ENCODE peak calls at places on chromosomes 3 and 15, in ten cellular contexts. D is mesendoderm, Q is GM23248, S is colonic mucosa, K is astrocyte, A is fibroblast of lung, O is IMR-90, F is neuronal stem cell, M is SK-N-SH, Y is HepG2. J is an unnamed sample.

GRCh38 chr3:187352581-187353575 is 15.3 kb upstream of the RTP4 start:
- DNase-seq in D (peak; percentile 90), Q (peak; percentile 10), S (peak; percentile 47), K (peak; percentile 31), A (peak; percentile 42), O (peak; percentile 7), F (no peak), M (no peak), Y (no peak), J (no peak)

GRCh38 chr3:23806322-23807160 is 786 bp downstream of the UBE2E1 start:
- DNase-seq in D (no peak), Q (peak; percentile 44), S (peak; percentile 37), K (no peak), A (peak; percentile 9), O (no peak), F (peak; percentile 41), M (peak; percentile 80), Y (no peak), J (peak; percentile 81)

GRCh38 chr15:56042982-56043980 is 49.9 kb upstream of the NEDD4 start:
- DNase-seq in D (no peak), Q (no peak), S (no peak), K (no peak), A (no peak), O (no peak), F (no peak), M (no peak), Y (peak; percentile 52), J (no peak)

GRCh38 chr15:52232327-52232726 is 41.1 kb upstream of the GNB5 start:
- DNase-seq in D (no peak), Q (peak; percentile 19), S (no peak), K (no peak), A (no peak), O (no peak), F (no peak), M (no peak), Y (no peak), J (no peak)

GRCh38 chr3:152458725-152459515 is 190.2 kb downstream of the MBNL1 start:
- DNase-seq in D (no peak), Q (peak; percentile 23), S (no peak), K (peak; percentile 58), A (peak; percentile 64), O (peak; percentile 29), F (no peak), M (no peak), Y (no peak), J (no peak)

GRCh38 chr3:139540686-139541085 is 1.1 kb upstream of the RBP1 start:
- DNase-seq in D (peak; percentile 32), Q (no peak), S (no peak), K (no peak), A (no peak), O (no peak), F (no peak), M (peak; percentile 46), Y (no peak), J (peak; percentile 61)

GRCh38 chr15:101625980-101626379 is 26.2 kb downstream of the TM2D3 start:
- DNase-seq in D (no peak), Q (peak; percentile 60), S (no peak), K (no peak), A (no peak), O (peak; percentile 25), F (no peak), M (no peak), Y (no peak), J (no peak)

GRCh38 chr15:43250785-43251184 is 15.9 kb downstream of the TGM5 start:
- DNase-seq in D (no peak), Q (no peak), S (no peak), K (no peak), A (no peak), O (no peak), F (no peak), M (no peak), Y (no peak), J (no peak)

GRCh38 chr15:66115568-66116206 is 137.9 kb downstream of the MEGF11 start:
- DNase-seq in D (peak; percentile 58), Q (no peak), S (peak; percentile 25), K (no peak), A (no peak), O (no peak), F (no peak), M (no peak), Y (no peak), J (peak; percentile 57)

GRCh38 chr15:80615783-80616391 is 79.2 kb upstream of the ABHD17C start:
- DNase-seq in D (no peak), Q (peak; percentile 89), S (peak; percentile 73), K (peak; percentile 39), A (peak; percentile 54), O (peak; percentile 66), F (no peak), M (peak; percentile 59), Y (peak; percentile 87), J (no peak)

GRCh38 chr15:67839358-67839928 is 402 bp downstream of the RNU6-1 start:
- DNase-seq in D (peak; percentile 66), Q (peak; percentile 69), S (peak; percentile 47), K (peak; percentile 28), A (peak; percentile 32), O (peak; percentile 27), F (no peak), M (peak; percentile 76), Y (peak; percentile 40), J (peak; percentile 68)

GRCh38 chr3:187744169-187745151 is 808 bp downstream of the BCL6 start:
- DNase-seq in D (peak; percentile 72), Q (peak; percentile 69), S (peak; percentile 62), K (peak; percentile 33), A (peak; percentile 59), O (peak; percentile 49), F (no peak), M (peak; percentile 61), Y (no peak), J (peak; percentile 76)

DNA sequence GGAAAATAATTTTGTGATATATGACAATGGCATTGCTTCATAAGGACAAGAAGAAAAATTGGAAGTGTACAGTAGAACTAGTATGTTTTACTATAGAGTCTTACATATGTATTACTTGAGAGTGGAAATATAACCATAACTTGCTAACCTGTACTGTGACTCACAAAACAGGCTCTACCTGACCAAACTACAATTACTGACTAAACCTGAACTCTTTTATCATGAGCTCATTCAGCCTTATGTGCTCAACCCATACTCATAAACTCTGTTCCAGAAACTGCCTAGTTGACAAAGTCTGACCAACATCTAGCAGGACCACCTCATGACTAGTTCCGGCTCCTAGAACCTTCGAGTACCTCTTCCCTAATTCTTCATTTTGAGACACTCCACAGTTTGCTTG is 6.3 kb downstream of the CDIN1 start:
- DNase-seq in D (no peak), Q (no peak), S (no peak), K (no peak), A (no peak), O (no peak), F (no peak), M (no peak), Y (no peak), J (no peak)
- H3K27ac ChIP-seq in D (no peak overlapping the region), Q (no peak overlapping the region), S (no peak overlapping the region), K (no peak overlapping the region), A (no peak overlapping the region), O (no peak overlapping the region), F (no peak overlapping the region), M (no peak overlapping the region), Y (no peak overlapping the region), J (no peak overlapping the region)

GRCh38 chr3:185930393-185931107 is 7.3 kb downstream of the TRA2B start:
- DNase-seq in D (no peak), Q (peak; percentile 59), S (no peak), K (peak; percentile 40), A (peak; percentile 55), O (peak; percentile 57), F (no peak), M (no peak), Y (no peak), J (peak; percentile 15)
- H3K9ac ChIP-seq in D (no peak overlapping the region), Q (peak overlapping the region; percentile 100), S (no peak overlapping the region), K (peak overlapping the region; percentile 21), A (no peak overlapping the region), O (no peak overlapping the region), F (no peak overlapping the region), M (no peak overlapping the region), Y (no peak overlapping the region), J (peak overlapping the region; percentile 99)

DNA sequence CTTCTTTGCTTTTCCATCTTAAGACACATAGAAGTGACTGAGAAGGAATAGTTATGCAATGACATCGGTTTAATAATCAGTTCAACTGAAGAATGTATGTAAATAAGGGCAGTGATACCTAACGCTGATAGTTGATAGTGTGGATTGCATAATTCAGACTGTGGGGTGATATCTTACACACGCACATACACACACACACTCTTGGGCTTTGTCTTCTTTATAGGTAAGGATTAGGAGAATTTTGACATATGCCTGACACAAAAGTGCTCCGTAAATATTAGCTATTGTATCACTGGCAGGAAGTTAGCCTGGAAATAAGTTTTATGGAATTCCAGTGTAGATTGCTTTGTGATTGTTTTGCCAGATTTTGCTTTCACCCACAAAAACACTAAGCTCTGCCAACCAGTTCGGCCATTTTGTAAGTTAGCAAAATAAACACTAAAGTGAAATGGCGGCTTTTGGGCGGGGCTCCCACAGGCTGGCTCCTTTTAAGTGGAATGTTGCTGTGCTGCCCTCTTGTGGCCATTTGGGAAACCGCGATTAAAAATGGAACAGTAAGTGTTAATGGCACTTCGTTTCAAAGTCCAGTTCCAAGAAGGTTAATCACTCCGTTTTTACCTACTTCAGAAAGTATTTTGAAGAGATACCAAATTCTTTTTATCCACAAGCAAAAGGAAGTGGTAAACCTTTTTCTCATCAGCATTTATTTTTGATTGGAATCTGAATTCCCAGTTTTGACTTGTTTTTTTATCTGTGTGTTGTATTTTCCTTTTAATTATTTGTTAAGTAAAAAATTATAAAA is 17.7 kb downstream of the CHD2 start:
- DNase-seq in D (peak; percentile 95), Q (peak; percentile 94), S (peak; percentile 99), K (peak; percentile 87), A (peak; percentile 91), O (peak; percentile 93), F (peak; percentile 94), M (peak; percentile 76), Y (peak; percentile 87), J (peak; percentile 96)
- H3K4me3 ChIP-seq in D (no peak overlapping the region), Q (peak overlapping the region; percentile 50), S (no peak overlapping the region), K (peak overlapping the region; percentile 4), A (peak overlapping the region; percentile 37), O (no peak overlapping the region), F (no peak overlapping the region), M (no peak overlapping the region), Y (no peak overlapping the region), J (no peak overlapping the region)

GRCh38 chr15:62928996-62929350 is 113.6 kb upstream of the TPM1 start:
- DNase-seq in D (peak; percentile 55), Q (peak; percentile 94), S (no peak), K (no peak), A (peak; percentile 97), O (peak; percentile 92), F (no peak), M (no peak), Y (peak; percentile 13), J (no peak)
- H3K27ac ChIP-seq in D (no peak overlapping the region), Q (peak overlapping the region; percentile 91), S (no peak overlapping the region), K (peak overlapping the region; percentile 97), A (peak overlapping the region; percentile 75), O (peak overlapping the region; percentile 58), F (no peak overlapping the region), M (peak overlapping the region; percentile 95), Y (no peak overlapping the region), J (no peak overlapping the region)

DNA sequence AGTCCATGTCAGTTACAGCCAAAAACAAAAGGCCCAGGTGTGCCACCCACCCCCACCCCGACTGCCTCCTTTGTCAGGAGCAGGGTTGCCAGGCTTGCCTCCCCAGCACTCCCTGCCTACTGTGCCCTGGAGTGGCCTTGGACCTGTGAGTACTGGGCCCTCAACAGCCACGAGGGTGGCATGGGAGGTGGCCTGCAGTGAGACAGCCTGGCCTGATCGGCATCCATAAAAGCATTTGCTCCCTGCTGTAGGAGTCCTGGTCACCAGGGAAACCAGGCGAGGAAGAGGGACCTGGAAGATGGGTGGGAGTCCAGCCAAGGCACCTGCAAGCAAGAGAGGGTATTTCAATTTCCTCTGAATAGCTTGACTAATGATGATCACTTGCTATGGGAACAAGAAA is 56.4 kb upstream of the KCNMB2 start:
- DNase-seq in D (no peak), Q (no peak), S (no peak), K (no peak), A (no peak), O (no peak), F (no peak), M (no peak), Y (no peak), J (no peak)
- H3K9ac ChIP-seq in D (no peak overlapping the region), Q (no peak overlapping the region), S (no peak overlapping the region), K (no peak overlapping the region), A (no peak overlapping the region), O (no peak overlapping the region), F (no peak overlapping the region), M (no peak overlapping the region), Y (no peak overlapping the region), J (no peak overlapping the region)

J was measured in endodermal cell.